ENCODE peak calls at places on chromosomes 11 and 22, in four cellular contexts. O is dorsolateral prefrontal cortex, H is K562, J is AG04450. F is an unnamed sample. For H3K27me3, the result is how much of the 10 kb centered on the place peaks cover.

GRCh38 chr22:41825376-41825775 is 7.5 kb upstream of the SREBF2 start:
- DNase-seq in H (peak), O (no peak), J (no peak), F (no peak)

GRCh38 chr22:43409800-43410199 is 2.0 kb upstream of the MPPED1 start:
- DNase-seq in O (no peak), H (no peak), J (no peak), F (no peak)

GRCh38 chr11:128061321-128061871 is 526.0 kb downstream of the ETS1 start:
- DNase-seq in H (no peak), O (no peak), J (no peak), F (no peak)

GRCh38 chr11:72758304-72758689 is 6.1 kb upstream of the ARAP1 start:
- DNase-seq in H (no peak), O (no peak), J (no peak), F (no peak)

GRCh38 chr11:120061036-120061760 is 76.7 kb downstream of the TRIM29 start:
- DNase-seq in O (no peak), J (no peak), H (no peak), F (no peak)

GRCh38 chr22:36773935-36774334 is 2.0 kb downstream of the IFT27 start:
- DNase-seq in H (no peak), O (no peak), J (no peak), F (no peak)

GRCh38 chr11:16169946-16170345 is 186.4 kb downstream of the SOX6 start:
- DNase-seq in H (no peak), J (no peak), O (no peak), F (no peak)

GRCh38 chr22:27726726-27727449 is 74.7 kb downstream of the MN1 start:
- DNase-seq in O (no peak), J (no peak), H (peak), F (no peak)

GRCh38 chr11:101955701-101956100 is 39.4 kb upstream of the ANGPTL5 start:
- DNase-seq in J (no peak), H (no peak), O (no peak), F (no peak)

GRCh38 chr11:128532571-128533091 is 54.7 kb downstream of the ETS1 start:
- DNase-seq in H (no peak), J (no peak), O (no peak), F (no peak)

GRCh38 chr22:45268958-45269844 is 15.5 kb upstream of the UPK3A start:
- DNase-seq in J (peak), O (peak), H (peak), F (peak)

GRCh38 chr11:16853266-16853665 is 114.8 kb downstream of the C11orf58 start:
- DNase-seq in H (peak), O (no peak), J (no peak), F (no peak)

GRCh38 chr11:77557553-77557952 is 32.2 kb upstream of the AQP11 start:
- DNase-seq in O (peak), J (no peak), H (no peak), F (no peak)

GRCh38 chr11:110318638-110319404 is 22.4 kb upstream of the RDX start:
- DNase-seq in O (no peak), J (no peak), H (no peak), F (no peak)

GRCh38 chr11:17764446-17765218 is 30.1 kb downstream of the KCNC1 start:
- DNase-seq in O (no peak), H (no peak), J (no peak), F (no peak)

GRCh38 chr22:24002849-24003248 is 2.4 kb downstream of the GSTT4 start:
- DNase-seq in H (no peak), O (no peak), J (no peak), F (no peak)

GRCh38 chr22:23516304-23516703 is 63.8 kb downstream of the IGLL1 start:
- DNase-seq in O (no peak), H (no peak), J (no peak), F (no peak)

GRCh38 chr11:83310718-83311117 is 24.6 kb upstream of the CCDC90B start:
- DNase-seq in J (no peak), O (no peak), H (no peak), F (no peak)

GRCh38 chr11:117716652-117717440 is 80.2 kb downstream of the DSCAML1 start:
- DNase-seq in O (no peak), J (no peak), H (no peak), F (no peak)

GRCh38 chr11:60753309-60753708 is 3.4 kb upstream of the MS4A15 start:
- DNase-seq in J (no peak), H (peak), O (no peak), F (no peak)

GRCh38 chr22:37288521-37288920 is 6.2 kb downstream of the CYTH4 start:
- DNase-seq in H (no peak), O (no peak), J (no peak), F (no peak)

GRCh38 chr22:20391222-20391621 is 2.7 kb upstream of the ZNF74 start:
- DNase-seq in H (peak), O (no peak), J (no peak), F (no peak)

GRCh38 chr11:1756024-1756561 is 5.7 kb upstream of the IFITM10 start:
- DNase-seq in H (no peak), J (no peak), O (no peak), F (no peak)

GRCh38 chr11:122309262-122309925 is 193.4 kb upstream of the BLID start:
- DNase-seq in O (no peak), J (no peak), H (no peak), F (no peak)

GRCh38 chr11:75534291-75535038 is 8.7 kb upstream of the GDPD5 start:
- DNase-seq in H (peak), O (no peak), J (no peak), F (no peak)

GRCh38 chr11:125141686-125142535 is 22.6 kb upstream of the PKNOX2 start:
- DNase-seq in H (peak), O (peak), J (no peak), F (no peak)

GRCh38 chr11:60964801-60965200 is 6.7 kb upstream of the CD6 start:
- DNase-seq in J (no peak), H (no peak), O (peak), F (no peak)

GRCh38 chr11:2135018-2135569 is 4.1 kb downstream of the IGF2 start:
- DNase-seq in O (no peak), H (no peak), J (no peak), F (no peak)

GRCh38 chr11:84543367-84544159 is 1083.6 kb downstream of the DLG2 start:
- DNase-seq in H (no peak), J (no peak), O (no peak), F (no peak)

GRCh38 chr11:12273618-12273995 is 103.8 kb upstream of the PARVA start:
- DNase-seq in J (no peak), O (no peak), H (no peak), F (no peak)

GRCh38 chr22:49215840-49216239 is 611.8 kb downstream of the BRD1 start:
- DNase-seq in J (no peak), H (no peak), O (no peak), F (no peak)

GRCh38 chr11:116782728-116783127 is 5.1 kb downstream of the ZPR1 start:
- DNase-seq in J (no peak), H (no peak), O (no peak), F (no peak)

GRCh38 chr11:11545285-11546275 is 76.2 kb downstream of the GALNT18 start:
- DNase-seq in O (no peak), J (no peak), H (no peak), F (no peak)

GRCh38 chr11:3165916-3166267 is 782 bp upstream of the OSBPL5 start:
- DNase-seq in H (no peak), O (no peak), J (no peak), F (no peak)

GRCh38 chr11:110376711-110377324 is 52.9 kb upstream of the FDX1 start:
- DNase-seq in O (peak), J (peak), H (peak), F (peak)

GRCh38 chr11:64842366-64842759 is 2.1 kb downstream of the CDC42BPG start:
- DNase-seq in J (no peak), O (no peak), H (no peak), F (no peak)

GRCh38 chr22:36541831-36542391 is 12.9 kb upstream of the EIF3D start:
- DNase-seq in O (no peak), J (peak), H (peak), F (no peak)

DNA sequence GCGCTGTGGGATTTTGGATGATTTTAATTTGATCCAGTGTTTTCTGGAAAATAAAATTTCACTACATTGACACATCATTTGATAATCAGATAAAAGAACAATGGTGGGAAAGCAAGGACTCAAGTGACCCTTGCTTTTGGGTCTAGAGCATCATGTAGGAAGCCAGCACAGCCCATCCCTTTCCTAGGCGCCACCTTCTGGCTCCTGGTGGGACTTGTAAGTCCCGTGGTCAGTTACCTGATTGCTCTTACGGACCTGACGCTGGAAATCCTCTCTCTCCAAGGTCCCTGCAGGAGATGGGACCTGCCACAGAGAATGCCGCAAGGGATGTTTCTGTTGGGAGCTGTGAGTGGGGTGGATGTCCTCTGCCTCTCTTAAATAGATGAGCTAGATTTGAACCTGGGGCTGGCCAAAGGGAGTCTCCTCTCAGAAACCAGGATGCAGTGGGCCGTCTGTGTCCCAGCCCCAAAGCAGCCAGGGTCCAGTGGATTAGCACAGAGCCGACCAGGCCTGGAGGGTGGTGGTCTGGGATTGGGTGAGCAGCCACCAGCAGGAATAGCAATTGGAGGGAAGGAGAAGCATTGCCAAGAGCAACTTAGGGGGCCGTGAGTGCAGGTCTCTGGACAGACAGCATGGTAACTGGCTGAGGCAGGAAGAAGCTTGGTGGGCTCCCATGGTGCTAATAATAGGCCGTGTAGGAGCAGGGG is 21.7 kb downstream of the TIMP3 start:
- DNase-seq in H (peak), J (no peak), O (no peak), F (no peak)
- TF ChIP-seq CTCF in H (peak), J (peak), O (no peak), F (peak)

DNA sequence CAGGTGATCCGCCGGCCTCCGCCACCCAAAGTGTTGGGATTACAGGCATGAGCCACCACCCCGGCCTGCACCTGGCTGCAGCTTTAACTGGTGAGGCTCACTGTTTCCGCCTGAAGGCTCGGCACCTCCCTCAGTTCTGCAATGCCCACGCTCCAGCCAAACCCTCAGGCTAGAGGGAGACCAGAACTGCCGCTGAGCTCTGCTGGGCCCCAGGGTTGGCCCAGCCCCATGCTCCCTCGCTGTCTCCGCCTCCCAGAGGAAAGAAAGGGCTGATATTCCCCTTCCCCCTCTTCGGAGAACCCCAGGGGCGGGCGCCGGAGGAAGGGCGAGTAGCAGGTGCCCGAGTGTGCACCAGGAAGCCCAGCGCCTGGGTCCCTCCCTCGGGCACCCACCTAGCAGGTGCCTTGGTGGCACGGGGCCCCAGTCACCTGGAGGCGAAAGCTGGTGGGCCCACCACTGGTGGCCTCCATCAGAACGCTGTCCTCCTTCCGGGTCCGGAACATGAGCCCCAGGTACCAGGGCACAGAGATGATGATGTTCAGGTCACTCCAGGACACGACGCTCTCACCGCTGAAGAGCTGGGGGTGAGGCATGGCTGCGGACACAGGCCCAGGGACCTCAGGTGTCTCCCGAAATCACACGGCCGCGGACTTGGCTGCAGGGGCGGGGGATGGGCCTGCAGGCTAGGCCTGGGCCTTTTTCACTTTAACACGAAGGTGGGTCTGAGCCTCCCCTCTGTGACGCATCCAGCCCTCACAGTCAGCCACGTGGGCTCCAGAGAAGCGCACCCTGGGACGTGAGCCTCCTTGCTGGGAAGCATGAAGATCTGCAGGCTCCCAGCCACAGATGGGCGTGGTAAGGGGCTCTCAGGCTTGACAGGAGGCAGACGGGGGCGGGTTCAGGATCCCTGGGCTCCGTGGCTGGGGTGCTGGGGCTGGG is 73.3 kb downstream of the TRMU start:
- DNase-seq in O (no peak), H (no peak), J (no peak), F (no peak)
- H3K27me3 ChIP-seq in O (under half), H (under half), J (under half), F (under half)

GRCh38 chr11:80613630-80614029 is 1172.8 kb upstream of the TENM4 start:
- DNase-seq in H (no peak), J (no peak), O (no peak), F (no peak)
- H3K4me3 ChIP-seq in H (no peak), J (no peak), O (no peak), F (no peak)

GRCh38 chr11:96124155-96124554 is 200.2 kb upstream of the MTMR2 start:
- DNase-seq in O (no peak), J (no peak), H (no peak), F (no peak)

GRCh38 chr11:96125400-96125799 is 201.5 kb upstream of the MTMR2 start:
- DNase-seq in H (no peak), J (no peak), O (no peak), F (no peak)

GRCh38 chr11:96123301-96123700 is 199.4 kb upstream of the MTMR2 start:
- DNase-seq in O (no peak), J (no peak), H (no peak), F (no peak)

GRCh38 chr11:96119211-96119610 is 195.3 kb upstream of the MTMR2 start:
- DNase-seq in H (no peak), J (no peak), O (peak), F (no peak)

DNA sequence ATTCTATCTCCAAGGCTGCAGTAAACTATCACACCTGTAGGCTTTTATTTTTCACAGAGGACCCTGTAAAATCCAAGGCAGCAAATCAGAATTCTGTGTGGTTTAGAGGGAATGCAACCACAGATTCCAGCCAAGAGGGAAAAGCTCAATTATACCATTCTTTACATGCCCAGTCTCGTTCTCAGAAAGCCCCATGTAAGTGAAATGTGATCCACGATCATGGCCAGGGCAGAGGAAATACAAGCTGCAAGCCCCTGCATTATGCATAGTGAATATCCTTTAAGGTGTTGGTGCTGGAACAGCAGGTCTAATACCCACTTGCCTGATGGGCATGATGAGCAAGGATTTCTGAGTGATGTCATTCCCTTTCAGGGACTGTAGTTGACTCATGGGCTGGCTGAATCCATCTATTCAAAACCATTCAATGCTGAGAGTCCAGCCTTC is 198.7 kb upstream of the MTMR2 start:
- DNase-seq in H (no peak), J (no peak), O (no peak), F (no peak)
- TF ChIP-seq CTCF in H (no peak), J (no peak), O (no peak), F (no peak)

DNA sequence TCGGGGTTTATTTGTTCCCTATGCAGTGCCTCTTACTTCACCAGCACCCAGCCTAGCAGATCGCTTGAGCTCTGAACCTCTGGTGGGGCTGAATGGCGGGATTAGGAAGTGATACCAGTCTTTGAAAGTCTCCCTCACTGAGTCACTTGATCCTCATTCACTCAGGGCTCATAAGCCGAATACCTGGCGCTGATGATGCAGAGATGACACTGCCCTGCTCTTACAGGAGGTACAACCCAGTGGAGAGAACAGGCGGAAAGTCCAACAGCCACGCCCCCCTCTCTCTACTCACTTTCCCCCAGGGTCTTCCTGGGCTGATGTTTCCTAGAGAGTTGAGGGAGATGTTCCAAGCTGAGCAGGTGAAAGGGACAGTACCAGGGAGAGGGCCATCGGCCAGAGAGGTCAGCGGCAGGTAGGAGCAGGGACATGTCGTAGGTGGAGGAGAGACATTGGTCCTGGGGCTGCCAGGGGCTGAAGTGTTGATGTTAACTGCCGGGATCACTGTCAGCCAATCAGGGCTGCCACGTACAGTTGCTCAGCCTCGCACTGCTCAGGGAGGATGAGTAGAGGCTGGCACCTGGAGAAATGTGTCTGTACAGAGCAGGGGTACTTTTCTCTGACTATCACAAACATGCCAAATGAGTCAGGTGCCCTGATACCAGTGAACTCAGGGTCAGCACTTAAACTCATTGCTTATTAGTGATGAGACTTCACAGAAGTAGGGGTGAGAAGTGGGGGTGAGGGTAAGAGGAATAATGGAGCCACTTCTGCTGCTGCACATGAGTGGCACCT is 9.9 kb upstream of the APOBEC3A start:
- DNase-seq in J (no peak), H (no peak), O (no peak), F (no peak)
- H3K27me3 ChIP-seq in J (half or more), H (under half), O (under half), F (under half)

DNA sequence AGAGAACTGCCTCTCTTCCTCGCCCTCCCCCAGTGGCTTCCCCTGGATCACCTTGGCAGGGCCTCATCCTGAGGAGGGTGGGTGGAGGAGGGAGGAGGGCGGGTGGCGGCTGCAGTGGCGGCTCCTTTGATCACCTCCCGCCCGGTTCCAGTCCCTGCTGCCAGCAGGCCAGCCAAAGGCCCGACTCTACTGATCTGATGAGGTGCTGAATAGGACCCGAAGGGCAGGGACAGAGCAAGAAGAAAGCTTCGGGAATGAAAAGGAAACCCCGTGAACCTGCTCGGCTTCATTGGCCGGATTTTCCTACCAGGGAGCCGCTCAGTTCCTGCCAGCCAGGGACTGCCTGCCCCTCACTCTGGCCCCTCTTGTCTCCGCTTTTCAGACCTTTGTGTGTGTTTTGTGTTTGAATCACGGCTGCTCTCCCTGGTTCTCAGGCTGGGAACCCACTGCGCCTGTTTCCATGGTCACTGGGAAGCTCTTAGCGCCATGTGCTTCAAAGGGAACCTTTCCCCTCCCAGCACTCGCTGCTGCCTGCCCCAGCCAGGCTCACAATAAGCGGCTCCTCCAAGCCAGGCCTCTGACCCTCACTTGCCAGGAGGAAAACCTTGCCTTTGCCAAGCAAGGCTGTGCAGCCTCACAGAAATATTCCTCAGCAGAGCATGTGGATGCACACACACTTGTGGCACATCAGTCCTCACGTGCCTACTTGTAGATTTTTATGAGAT is 56.8 kb downstream of the C22orf31 start:
- DNase-seq in O (peak), H (no peak), J (no peak), F (no peak)
- H3K4me3 ChIP-seq in O (no peak), H (no peak), J (no peak), F (no peak)

GRCh38 chr11:24344222-24344621 is 152.6 kb upstream of the LUZP2 start:
- DNase-seq in J (no peak), H (no peak), O (no peak), F (no peak)

GRCh38 chr11:24351179-24351578 is 145.7 kb upstream of the LUZP2 start:
- DNase-seq in O (no peak), J (no peak), H (no peak), F (no peak)

GRCh38 chr11:24348908-24349307 is 147.9 kb upstream of the LUZP2 start:
- DNase-seq in H (no peak), O (no peak), J (no peak), F (no peak)
- TF ChIP-seq CTCF in H (no peak), O (no peak), J (no peak), F (no peak)